ENCODE peak calls at places on chromosome 17, in five cellular contexts. Y, P, S, N and Z are unnamed samples.

GRCh38 chr17:43916385-43916784 is 9.0 kb upstream of the MPP2 start:
- DNase-seq in Y (no peak), P (no peak), S (no peak), N (no peak), Z (no peak)

GRCh38 chr17:37671813-37672544 is 28.7 kb upstream of the DDX52 start:
- DNase-seq in Y (peak), P (no peak), S (no peak), N (no peak), Z (no peak)

GRCh38 chr17:41333098-41333497 is 17.5 kb downstream of the KRT33A start:
- DNase-seq in Y (no peak), P (no peak), S (no peak), N (no peak), Z (no peak)

GRCh38 chr17:63381101-63381729 is 64.9 kb downstream of the CYB561 start:
- DNase-seq in Y (no peak), P (no peak), S (peak), N (peak), Z (no peak)

GRCh38 chr17:65473363-65473762 is 88.1 kb downstream of the AXIN2 start:
- DNase-seq in Y (no peak), P (no peak), S (no peak), N (no peak), Z (no peak)

GRCh38 chr17:49987290-49987585 is 7.8 kb downstream of the DLX3 start:
- DNase-seq in Y (no peak), P (no peak), S (peak), N (no peak), Z (no peak)

GRCh38 chr17:1036171-1036844 is 39.4 kb downstream of the TIMM22 start:
- DNase-seq in Y (no peak), P (no peak), S (no peak), N (no peak), Z (no peak)

GRCh38 chr17:48054238-48055185 is 6.4 kb downstream of the NFE2L1 start:
- DNase-seq in Y (no peak), P (no peak), S (peak), N (peak), Z (no peak)

GRCh38 chr17:69672924-69673323 is 258.4 kb downstream of the MAP2K6 start:
- DNase-seq in Y (no peak), P (no peak), S (no peak), N (no peak), Z (no peak)

GRCh38 chr17:50123649-50124349 is 6.2 kb downstream of the SAMD14 start:
- DNase-seq in Y (no peak), P (no peak), S (peak), N (no peak), Z (no peak)

DNA sequence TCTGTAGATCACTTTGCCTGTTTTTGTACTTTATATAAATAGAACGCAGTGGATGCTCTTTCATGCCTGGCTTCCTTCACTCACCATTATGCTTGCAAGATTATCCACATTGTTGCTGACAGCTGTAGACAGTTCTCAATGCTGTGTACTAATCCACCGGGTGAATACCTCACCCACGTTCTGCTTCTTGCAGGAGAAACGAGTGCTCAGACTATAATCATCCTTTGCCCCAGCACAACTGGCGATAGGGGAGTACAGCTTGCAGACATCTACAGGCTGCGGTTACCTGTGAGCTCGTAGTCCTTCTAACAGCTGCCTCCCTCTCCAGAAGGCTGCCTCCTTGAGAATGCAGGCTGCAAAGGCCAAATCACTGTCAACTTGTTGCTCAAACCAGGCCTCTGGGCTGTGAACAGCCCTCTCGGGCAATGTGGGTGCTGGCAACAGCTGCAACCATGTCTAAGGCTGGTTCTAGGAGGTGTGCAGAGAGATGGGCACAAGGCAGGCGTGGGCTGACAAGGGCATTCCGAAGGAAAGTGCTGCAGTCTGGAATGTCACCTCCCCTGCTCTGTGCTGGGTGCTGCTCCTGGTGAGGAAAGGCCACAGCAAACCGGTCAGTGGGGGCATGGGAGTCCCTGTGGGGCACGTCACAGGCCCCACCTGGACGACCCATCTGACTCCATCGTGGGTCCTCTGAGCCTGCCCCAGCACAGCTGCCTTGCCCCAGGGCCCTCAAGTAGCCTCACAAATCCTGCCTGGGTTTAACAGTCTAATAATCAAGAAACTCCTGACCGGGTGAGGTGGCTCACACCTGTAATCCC is 3.0 kb upstream of the MYO15B start:
- DNase-seq in Y (no peak), P (no peak), S (no peak), N (no peak), Z (no peak)
- TF ChIP-seq TAF1 in Y (no peak), P (no peak), S (no peak), N (no peak), Z (no peak)

DNA sequence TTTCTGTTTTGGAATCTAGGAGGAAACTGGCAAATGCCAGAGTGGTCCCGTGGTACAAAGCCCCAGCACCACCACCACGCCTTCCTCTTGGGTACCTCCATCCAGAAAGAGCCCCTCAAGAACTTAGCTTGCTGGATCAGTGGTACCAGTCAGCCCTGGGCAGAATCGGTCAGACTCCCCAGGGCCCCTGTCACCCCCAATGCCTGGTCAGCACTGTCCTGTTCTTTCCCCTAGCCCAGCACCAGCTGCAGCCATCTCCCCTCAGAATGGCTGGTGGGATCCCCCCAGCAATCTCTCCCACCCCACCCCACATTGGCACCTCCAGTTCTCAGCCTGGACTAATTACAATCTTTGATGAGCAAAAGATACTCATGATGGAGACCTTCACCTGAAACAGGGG is 99.1 kb upstream of the TNRC6C start:
- DNase-seq in Y (no peak), P (no peak), S (no peak), N (no peak), Z (no peak)
- TF ChIP-seq TAF1 in Y (no peak), P (no peak), S (no peak), N (no peak), Z (no peak)

DNA sequence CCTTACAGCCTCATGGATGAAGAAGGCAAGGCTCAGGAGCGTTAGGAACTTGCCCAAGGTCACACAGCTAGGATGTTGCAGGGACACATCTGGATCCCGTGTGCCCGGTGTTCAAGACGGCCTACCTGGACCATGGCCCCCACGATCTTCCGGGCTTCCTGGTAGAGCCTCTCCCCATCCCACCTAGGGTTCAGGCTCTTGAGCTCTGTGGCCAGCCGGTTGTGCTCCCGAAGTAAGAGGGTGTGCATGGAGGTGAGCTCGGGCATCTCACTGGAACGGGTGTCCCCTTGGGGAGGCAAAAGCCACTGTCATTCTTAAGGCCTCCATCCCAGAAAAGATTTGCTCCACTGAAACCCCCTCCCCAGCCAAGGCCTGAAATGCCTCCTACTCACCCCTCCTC is 5.3 kb downstream of the MPO start:
- DNase-seq in Y (no peak), P (no peak), S (peak), N (no peak), Z (no peak)
- TF ChIP-seq TAF1 in Y (no peak), P (no peak), S (no peak), N (no peak), Z (no peak)

GRCh38 chr17:19248923-19249574 is 11.9 kb downstream of the EPN2 start:
- DNase-seq in Y (no peak), P (no peak), S (no peak), N (no peak), Z (no peak)
- TF ChIP-seq TAF1 in Y (no peak), P (no peak), S (no peak), N (no peak), Z (no peak)

GRCh38 chr17:82399601-82400101 is 18.5 kb upstream of the HEXD start:
- DNase-seq in Y (no peak), P (no peak), S (peak), N (no peak), Z (no peak)

GRCh38 chr17:82399030-82399429 is 19.1 kb upstream of the HEXD start:
- DNase-seq in Y (no peak), P (no peak), S (peak), N (no peak), Z (no peak)

GRCh38 chr17:82394296-82394695 is 22.7 kb downstream of the UTS2R start:
- DNase-seq in Y (no peak), P (no peak), S (no peak), N (no peak), Z (no peak)

GRCh38 chr17:82397449-82398335 is 20.5 kb upstream of the HEXD start:
- DNase-seq in Y (no peak), P (no peak), S (no peak), N (no peak), Z (no peak)

DNA sequence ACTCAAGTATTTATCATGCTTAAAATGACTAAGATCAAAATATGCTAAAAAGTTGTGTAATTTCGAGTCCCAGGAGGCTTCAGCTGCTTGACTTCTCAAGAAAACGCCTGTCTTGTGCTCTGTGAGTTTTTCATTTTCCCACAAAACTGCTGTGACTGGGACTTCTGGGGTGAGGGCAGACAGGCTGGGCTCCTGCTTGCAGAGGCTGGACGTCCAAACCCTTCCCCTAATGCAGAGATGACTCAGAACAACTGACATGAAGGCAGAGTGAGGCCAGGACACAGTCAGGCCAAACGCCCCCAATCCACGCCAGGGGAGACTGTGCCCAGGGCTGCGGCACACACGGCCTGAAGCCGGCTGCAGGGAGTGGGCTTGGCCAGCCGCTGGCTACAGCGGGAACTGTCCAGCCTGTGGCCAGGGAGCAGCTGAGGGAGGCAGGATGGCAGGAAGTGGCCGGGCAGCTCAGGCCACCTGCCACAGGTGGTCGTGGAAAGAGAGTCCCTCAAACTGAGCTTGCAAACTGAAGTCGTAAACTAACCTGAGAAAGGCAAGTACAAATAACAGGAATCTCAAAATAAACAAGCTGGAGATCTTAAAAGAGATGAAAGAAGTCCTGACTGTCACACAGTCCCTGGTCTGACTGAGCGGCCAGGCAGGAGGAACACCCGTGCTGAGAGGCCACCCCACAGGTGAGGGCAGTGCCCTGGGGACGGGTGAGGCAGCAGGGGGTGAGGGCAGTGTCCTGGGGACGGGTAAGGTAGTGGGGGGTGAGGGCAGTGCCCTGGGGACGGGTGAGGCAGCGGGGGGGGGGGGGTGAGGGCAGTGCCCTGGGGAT is 21.3 kb upstream of the HEXD start:
- DNase-seq in Y (no peak), P (no peak), S (no peak), N (no peak), Z (no peak)
- TF ChIP-seq TAF1 in Y (no peak), P (no peak), S (no peak), N (no peak), Z (no peak)